ENCODE peak calls at places on chromosomes 3 and 15, in five cellular contexts. One of them, this sample, is unnamed.

GRCh38 chr3:189674249-189674913 is 43.2 kb downstream of the TP63 start:
- DNase-seq in NCI-H510A: no peak
- DNase-seq in CD4-positive, alpha-beta memory T cell: no peak
- DNase-seq in AG04449: no peak
- DNase-seq in glomerular endothelial cell: no peak
- DNase-seq in this sample: no peak

GRCh38 chr15:26129852-26130251 is 266.7 kb upstream of the ATP10A start:
- DNase-seq in AG04449: no peak
- DNase-seq in CD4-positive, alpha-beta memory T cell: no peak
- DNase-seq in NCI-H510A: no peak
- DNase-seq in glomerular endothelial cell: no peak
- DNase-seq in this sample: no peak

GRCh38 chr3:123229145-123229544 is 27.4 kb downstream of the SEC22A start:
- DNase-seq in CD4-positive, alpha-beta memory T cell: no peak
- DNase-seq in AG04449: no peak
- DNase-seq in NCI-H510A: no peak
- DNase-seq in glomerular endothelial cell: no peak
- DNase-seq in this sample: no peak

GRCh38 chr3:58725326-58725853 is 58.8 kb upstream of the FAM3D start:
- DNase-seq in CD4-positive, alpha-beta memory T cell: no peak
- DNase-seq in glomerular endothelial cell: no peak
- DNase-seq in AG04449: no peak
- DNase-seq in NCI-H510A: no peak
- DNase-seq in this sample: no peak

GRCh38 chr3:101379695-101380376 is 59.5 kb upstream of the IMPG2 start:
- DNase-seq in AG04449: no peak
- DNase-seq in CD4-positive, alpha-beta memory T cell: peak
- DNase-seq in glomerular endothelial cell: no peak
- DNase-seq in NCI-H510A: no peak
- DNase-seq in this sample: no peak

GRCh38 chr15:32723171-32723948 is 5.6 kb downstream of the GREM1 start:
- DNase-seq in NCI-H510A: no peak
- DNase-seq in glomerular endothelial cell: no peak
- DNase-seq in AG04449: no peak
- DNase-seq in CD4-positive, alpha-beta memory T cell: no peak
- DNase-seq in this sample: no peak

GRCh38 chr15:42605281-42605744 is 29.9 kb downstream of the STARD9 start:
- DNase-seq in NCI-H510A: no peak
- DNase-seq in AG04449: no peak
- DNase-seq in CD4-positive, alpha-beta memory T cell: no peak
- DNase-seq in glomerular endothelial cell: no peak
- DNase-seq in this sample: no peak

GRCh38 chr15:85402195-85402921 is 22.0 kb downstream of the AKAP13 start:
- DNase-seq in CD4-positive, alpha-beta memory T cell: no peak
- DNase-seq in AG04449: peak
- DNase-seq in NCI-H510A: no peak
- DNase-seq in glomerular endothelial cell: no peak
- DNase-seq in this sample: no peak

GRCh38 chr3:72334681-72335457 is 513.4 kb downstream of the SHQ1 start:
- DNase-seq in NCI-H510A: no peak
- DNase-seq in CD4-positive, alpha-beta memory T cell: no peak
- DNase-seq in AG04449: no peak
- DNase-seq in glomerular endothelial cell: no peak
- DNase-seq in this sample: no peak

GRCh38 chr15:66261056-66261455 is 7.5 kb upstream of the MEGF11 start:
- DNase-seq in AG04449: no peak
- DNase-seq in NCI-H510A: no peak
- DNase-seq in CD4-positive, alpha-beta memory T cell: no peak
- DNase-seq in glomerular endothelial cell: no peak
- DNase-seq in this sample: no peak

GRCh38 chr3:50221413-50222168 is 14.4 kb upstream of the GNAI2 start:
- DNase-seq in glomerular endothelial cell: no peak
- DNase-seq in AG04449: no peak
- DNase-seq in NCI-H510A: no peak
- DNase-seq in CD4-positive, alpha-beta memory T cell: no peak
- DNase-seq in this sample: no peak

GRCh38 chr3:52685285-52685704 is 418 bp downstream of the PBRM1 start:
- DNase-seq in NCI-H510A: peak
- DNase-seq in CD4-positive, alpha-beta memory T cell: peak
- DNase-seq in AG04449: no peak
- DNase-seq in glomerular endothelial cell: no peak
- DNase-seq in this sample: peak

GRCh38 chr3:66997560-66998074 is 490 bp upstream of the KBTBD8 start:
- DNase-seq in CD4-positive, alpha-beta memory T cell: no peak
- DNase-seq in NCI-H510A: no peak
- DNase-seq in AG04449: peak
- DNase-seq in glomerular endothelial cell: no peak
- DNase-seq in this sample: no peak

GRCh38 chr3:124442463-124442862 is 287.8 kb upstream of the UMPS start:
- DNase-seq in AG04449: no peak
- DNase-seq in CD4-positive, alpha-beta memory T cell: no peak
- DNase-seq in glomerular endothelial cell: no peak
- DNase-seq in NCI-H510A: no peak
- DNase-seq in this sample: no peak

GRCh38 chr15:97961067-97961954 is 808 bp downstream of the ARRDC4 start:
- DNase-seq in AG04449: no peak
- DNase-seq in glomerular endothelial cell: no peak
- DNase-seq in CD4-positive, alpha-beta memory T cell: no peak
- DNase-seq in NCI-H510A: peak
- DNase-seq in this sample: peak

GRCh38 chr3:24018784-24019570 is 73.9 kb downstream of the NR1D2 start:
- DNase-seq in AG04449: no peak
- DNase-seq in glomerular endothelial cell: no peak
- DNase-seq in NCI-H510A: no peak
- DNase-seq in CD4-positive, alpha-beta memory T cell: no peak
- DNase-seq in this sample: no peak

GRCh38 chr3:185175370-185175987 is 22.6 kb upstream of the C3orf70 start:
- DNase-seq in NCI-H510A: peak
- DNase-seq in CD4-positive, alpha-beta memory T cell: no peak
- DNase-seq in AG04449: no peak
- DNase-seq in glomerular endothelial cell: no peak
- DNase-seq in this sample: no peak

GRCh38 chr3:51967384-51968174 is at the start of gene PCBP4:
- DNase-seq in AG04449: no peak
- DNase-seq in glomerular endothelial cell: no peak
- DNase-seq in CD4-positive, alpha-beta memory T cell: peak
- DNase-seq in NCI-H510A: peak
- DNase-seq in this sample: peak

GRCh38 chr3:31754575-31755278 is 222.0 kb downstream of the STT3B start:
- DNase-seq in CD4-positive, alpha-beta memory T cell: no peak
- DNase-seq in AG04449: no peak
- DNase-seq in glomerular endothelial cell: no peak
- DNase-seq in NCI-H510A: no peak
- DNase-seq in this sample: no peak

GRCh38 chr15:26702381-26702780 is 70.5 kb downstream of the GABRB3 start:
- DNase-seq in glomerular endothelial cell: no peak
- DNase-seq in NCI-H510A: no peak
- DNase-seq in AG04449: no peak
- DNase-seq in CD4-positive, alpha-beta memory T cell: no peak
- DNase-seq in this sample: no peak

GRCh38 chr15:43934480-43934879 is 107.7 kb downstream of the WDR76 start:
- DNase-seq in CD4-positive, alpha-beta memory T cell: no peak
- DNase-seq in glomerular endothelial cell: no peak
- DNase-seq in AG04449: no peak
- DNase-seq in NCI-H510A: no peak
- DNase-seq in this sample: no peak

GRCh38 chr15:96187916-96188315 is 142.6 kb upstream of the NR2F2 start:
- DNase-seq in glomerular endothelial cell: no peak
- DNase-seq in CD4-positive, alpha-beta memory T cell: no peak
- DNase-seq in NCI-H510A: no peak
- DNase-seq in AG04449: no peak
- DNase-seq in this sample: no peak

GRCh38 chr15:40338041-40338657 is 2.6 kb downstream of the CCDC9B start:
- DNase-seq in CD4-positive, alpha-beta memory T cell: peak
- DNase-seq in NCI-H510A: peak
- DNase-seq in glomerular endothelial cell: no peak
- DNase-seq in AG04449: no peak
- DNase-seq in this sample: peak

GRCh38 chr3:189158034-189158433 is 13.7 kb upstream of the TPRG1 start:
- DNase-seq in NCI-H510A: no peak
- DNase-seq in glomerular endothelial cell: no peak
- DNase-seq in CD4-positive, alpha-beta memory T cell: no peak
- DNase-seq in AG04449: no peak
- DNase-seq in this sample: no peak

GRCh38 chr3:115624029-115624645 is 827 bp downstream of the GAP43 start:
- DNase-seq in NCI-H510A: no peak
- DNase-seq in CD4-positive, alpha-beta memory T cell: no peak
- DNase-seq in AG04449: no peak
- DNase-seq in glomerular endothelial cell: no peak
- DNase-seq in this sample: no peak

GRCh38 chr3:12300137-12300536 is 11.3 kb downstream of the PPARG start:
- DNase-seq in NCI-H510A: no peak
- DNase-seq in glomerular endothelial cell: no peak
- DNase-seq in AG04449: no peak
- DNase-seq in CD4-positive, alpha-beta memory T cell: no peak
- DNase-seq in this sample: no peak

GRCh38 chr15:66621491-66622467 is 56.0 kb upstream of the LCTL start:
- DNase-seq in NCI-H510A: no peak
- DNase-seq in glomerular endothelial cell: no peak
- DNase-seq in CD4-positive, alpha-beta memory T cell: no peak
- DNase-seq in AG04449: no peak
- DNase-seq in this sample: no peak

GRCh38 chr15:80424381-80424780 is 20.2 kb downstream of the ARNT2 start:
- DNase-seq in AG04449: no peak
- DNase-seq in glomerular endothelial cell: no peak
- DNase-seq in NCI-H510A: no peak
- DNase-seq in CD4-positive, alpha-beta memory T cell: no peak
- DNase-seq in this sample: no peak

GRCh38 chr3:182618981-182619591 is 174.2 kb upstream of the ATP11B start:
- DNase-seq in AG04449: no peak
- DNase-seq in glomerular endothelial cell: no peak
- DNase-seq in NCI-H510A: no peak
- DNase-seq in CD4-positive, alpha-beta memory T cell: no peak
- DNase-seq in this sample: no peak

GRCh38 chr15:40762919-40763800 is 708 bp upstream of the GCHFR start:
- DNase-seq in AG04449: no peak
- DNase-seq in NCI-H510A: peak
- DNase-seq in glomerular endothelial cell: no peak
- DNase-seq in CD4-positive, alpha-beta memory T cell: peak
- DNase-seq in this sample: no peak

GRCh38 chr15:57352535-57353316 is 23.6 kb upstream of the CGNL1 start:
- DNase-seq in CD4-positive, alpha-beta memory T cell: no peak
- DNase-seq in NCI-H510A: no peak
- DNase-seq in AG04449: no peak
- DNase-seq in glomerular endothelial cell: no peak
- DNase-seq in this sample: no peak

GRCh38 chr3:194273396-194274310 is 77.5 kb downstream of the CPN2 start:
- DNase-seq in glomerular endothelial cell: no peak
- DNase-seq in CD4-positive, alpha-beta memory T cell: no peak
- DNase-seq in NCI-H510A: no peak
- DNase-seq in AG04449: no peak
- DNase-seq in this sample: no peak

GRCh38 chr15:25243800-25244097 is 195.1 kb downstream of the UBE3A start:
- DNase-seq in AG04449: no peak
- DNase-seq in NCI-H510A: no peak
- DNase-seq in CD4-positive, alpha-beta memory T cell: no peak
- DNase-seq in glomerular endothelial cell: no peak
- DNase-seq in this sample: no peak

GRCh38 chr3:46668591-46668990 is 24.9 kb downstream of the ALS2CL start:
- DNase-seq in AG04449: no peak
- DNase-seq in NCI-H510A: no peak
- DNase-seq in glomerular endothelial cell: no peak
- DNase-seq in CD4-positive, alpha-beta memory T cell: no peak
- DNase-seq in this sample: no peak

GRCh38 chr3:169659096-169659521 is 4.4 kb downstream of the MECOM start:
- DNase-seq in CD4-positive, alpha-beta memory T cell: no peak
- DNase-seq in glomerular endothelial cell: no peak
- DNase-seq in NCI-H510A: no peak
- DNase-seq in AG04449: no peak
- DNase-seq in this sample: no peak

GRCh38 chr15:47987908-47988532 is 132.8 kb upstream of the SLC24A5 start:
- DNase-seq in glomerular endothelial cell: peak
- DNase-seq in NCI-H510A: peak
- DNase-seq in AG04449: peak
- DNase-seq in CD4-positive, alpha-beta memory T cell: peak
- DNase-seq in this sample: peak

GRCh38 chr15:46089438-46090044 is 454.7 kb downstream of the SQOR start:
- DNase-seq in NCI-H510A: no peak
- DNase-seq in CD4-positive, alpha-beta memory T cell: no peak
- DNase-seq in AG04449: no peak
- DNase-seq in glomerular endothelial cell: peak
- DNase-seq in this sample: no peak